ENCODE peak calls at places on chromosomes 11 and 22, in seven cellular contexts. One of them, this sample, is unnamed.

GRCh38 chr11:117219455-117219854 is 12.4 kb downstream of the PCSK7 start:
- DNase-seq in bronchial epithelial cell: no peak
- DNase-seq in NCI-H460: no peak
- DNase-seq in epithelial cell of esophagus: no peak
- DNase-seq in cardiac muscle cell: no peak
- DNase-seq in CD8-positive, alpha-beta memory T cell: no peak
- DNase-seq in activated effector memory CD4-positive, alpha-beta T cell treated with Interleukin-2 at 50 U/mL for 16 hours: no peak
- DNase-seq in this sample: no peak

GRCh38 chr11:62545437-62546243 is 966 bp downstream of the AHNAK start:
- DNase-seq in cardiac muscle cell: peak
- DNase-seq in bronchial epithelial cell: peak
- DNase-seq in activated effector memory CD4-positive, alpha-beta T cell treated with Interleukin-2 at 50 U/mL for 16 hours: peak
- DNase-seq in NCI-H460: peak
- DNase-seq in CD8-positive, alpha-beta memory T cell: peak
- DNase-seq in epithelial cell of esophagus: peak
- DNase-seq in this sample: peak

GRCh38 chr11:2834893-2835767 is 50.4 kb downstream of the CDKN1C start:
- DNase-seq in epithelial cell of esophagus: peak
- DNase-seq in NCI-H460: no peak
- DNase-seq in activated effector memory CD4-positive, alpha-beta T cell treated with Interleukin-2 at 50 U/mL for 16 hours: no peak
- DNase-seq in cardiac muscle cell: peak
- DNase-seq in CD8-positive, alpha-beta memory T cell: no peak
- DNase-seq in bronchial epithelial cell: peak
- DNase-seq in this sample: no peak

GRCh38 chr22:19818264-19819208 is 36.1 kb downstream of the GNB1L start:
- DNase-seq in NCI-H460: no peak
- DNase-seq in epithelial cell of esophagus: no peak
- DNase-seq in cardiac muscle cell: no peak
- DNase-seq in activated effector memory CD4-positive, alpha-beta T cell treated with Interleukin-2 at 50 U/mL for 16 hours: no peak
- DNase-seq in CD8-positive, alpha-beta memory T cell: no peak
- DNase-seq in bronchial epithelial cell: no peak
- DNase-seq in this sample: peak

GRCh38 chr22:49677495-49677889 is 150.2 kb downstream of the BRD1 start:
- DNase-seq in CD8-positive, alpha-beta memory T cell: no peak
- DNase-seq in cardiac muscle cell: no peak
- DNase-seq in NCI-H460: no peak
- DNase-seq in epithelial cell of esophagus: no peak
- DNase-seq in bronchial epithelial cell: no peak
- DNase-seq in activated effector memory CD4-positive, alpha-beta T cell treated with Interleukin-2 at 50 U/mL for 16 hours: no peak
- DNase-seq in this sample: no peak

GRCh38 chr11:86811637-86812321 is 11.4 kb downstream of the PRSS23 start:
- DNase-seq in CD8-positive, alpha-beta memory T cell: no peak
- DNase-seq in epithelial cell of esophagus: peak
- DNase-seq in NCI-H460: no peak
- DNase-seq in activated effector memory CD4-positive, alpha-beta T cell treated with Interleukin-2 at 50 U/mL for 16 hours: no peak
- DNase-seq in bronchial epithelial cell: peak
- DNase-seq in cardiac muscle cell: peak
- DNase-seq in this sample: no peak

GRCh38 chr11:107182983-107183382 is 164.7 kb upstream of the GUCY1A2 start:
- DNase-seq in bronchial epithelial cell: peak
- DNase-seq in activated effector memory CD4-positive, alpha-beta T cell treated with Interleukin-2 at 50 U/mL for 16 hours: no peak
- DNase-seq in CD8-positive, alpha-beta memory T cell: no peak
- DNase-seq in NCI-H460: no peak
- DNase-seq in cardiac muscle cell: no peak
- DNase-seq in epithelial cell of esophagus: peak
- DNase-seq in this sample: no peak

GRCh38 chr11:57476883-57477506 is 16.7 kb downstream of the RTN4RL2 start:
- DNase-seq in cardiac muscle cell: no peak
- DNase-seq in activated effector memory CD4-positive, alpha-beta T cell treated with Interleukin-2 at 50 U/mL for 16 hours: no peak
- DNase-seq in epithelial cell of esophagus: peak
- DNase-seq in NCI-H460: peak
- DNase-seq in CD8-positive, alpha-beta memory T cell: no peak
- DNase-seq in bronchial epithelial cell: no peak
- DNase-seq in this sample: peak

GRCh38 chr11:122102426-122102825 is 13.6 kb downstream of the BLID start:
- DNase-seq in CD8-positive, alpha-beta memory T cell: no peak
- DNase-seq in cardiac muscle cell: no peak
- DNase-seq in activated effector memory CD4-positive, alpha-beta T cell treated with Interleukin-2 at 50 U/mL for 16 hours: no peak
- DNase-seq in epithelial cell of esophagus: no peak
- DNase-seq in bronchial epithelial cell: peak
- DNase-seq in NCI-H460: no peak
- DNase-seq in this sample: no peak

GRCh38 chr11:59102259-59102765 is 4.7 kb upstream of the FAM111B start:
- DNase-seq in bronchial epithelial cell: peak
- DNase-seq in activated effector memory CD4-positive, alpha-beta T cell treated with Interleukin-2 at 50 U/mL for 16 hours: peak
- DNase-seq in NCI-H460: peak
- DNase-seq in cardiac muscle cell: peak
- DNase-seq in CD8-positive, alpha-beta memory T cell: peak
- DNase-seq in epithelial cell of esophagus: peak
- DNase-seq in this sample: peak

GRCh38 chr11:103894034-103894433 is 142.4 kb upstream of the DDI1 start:
- DNase-seq in bronchial epithelial cell: no peak
- DNase-seq in activated effector memory CD4-positive, alpha-beta T cell treated with Interleukin-2 at 50 U/mL for 16 hours: no peak
- DNase-seq in NCI-H460: no peak
- DNase-seq in CD8-positive, alpha-beta memory T cell: no peak
- DNase-seq in epithelial cell of esophagus: no peak
- DNase-seq in cardiac muscle cell: no peak
- DNase-seq in this sample: no peak

GRCh38 chr11:118610220-118610772 is 2.9 kb downstream of the PHLDB1 start:
- DNase-seq in CD8-positive, alpha-beta memory T cell: no peak
- DNase-seq in epithelial cell of esophagus: no peak
- DNase-seq in activated effector memory CD4-positive, alpha-beta T cell treated with Interleukin-2 at 50 U/mL for 16 hours: no peak
- DNase-seq in NCI-H460: no peak
- DNase-seq in cardiac muscle cell: no peak
- DNase-seq in bronchial epithelial cell: no peak
- DNase-seq in this sample: no peak

This sample was measured in testis.